ENCODE peak calls at places on chromosomes 5 and 9, in six cellular contexts. W is HCT116, E is spleen, V is Panc1, J is transverse colon, K is endothelial cell of umbilical vein. P is an unnamed sample. For H3K4me1, the result is how much of the 10 kb centered on the place peaks cover.

GRCh38 chr5:6480133-6481051 is 31.7 kb downstream of the UBE2QL1 start:
- DNase-seq in K (no peak), W (no peak), V (no peak), J (no peak), E (no peak), P (no peak)

GRCh38 chr5:58751222-58751621 is 168.3 kb downstream of the RAB3C start:
- DNase-seq in E (no peak), J (peak), W (peak), V (peak), K (peak), P (no peak)

GRCh38 chr5:74132485-74132884 is 506.5 kb downstream of the ARHGEF28 start:
- DNase-seq in W (no peak), E (no peak), J (no peak), K (no peak), V (no peak), P (no peak)

GRCh38 chr5:150593996-150594395 is 46.5 kb upstream of the SYNPO start:
- DNase-seq in K (no peak), V (no peak), J (no peak), W (no peak), E (peak), P (no peak)

GRCh38 chr9:106921341-106921899 is 58.5 kb downstream of the ZNF462 start:
- DNase-seq in V (no peak), K (peak), E (no peak), J (peak), W (peak), P (no peak)

GRCh38 chr9:81380960-81381359 is 308.4 kb downstream of the TLE1 start:
- DNase-seq in J (no peak), K (no peak), W (no peak), V (no peak), E (no peak), P (no peak)

GRCh38 chr5:173042708-173043107 is 13.4 kb upstream of the CREBRF start:
- DNase-seq in W (no peak), E (no peak), J (no peak), V (no peak), K (no peak), P (peak)

GRCh38 chr5:96756985-96757384 is 50.8 kb downstream of the ERAP1 start:
- DNase-seq in K (no peak), E (no peak), W (no peak), J (no peak), V (no peak), P (no peak)

GRCh38 chr9:97980918-97981827 is 2.0 kb upstream of the ANP32B start:
- DNase-seq in J (peak), K (no peak), W (no peak), E (no peak), V (no peak), P (peak)

GRCh38 chr9:126394802-126395201 is 68.2 kb downstream of the MVB12B start:
- DNase-seq in J (no peak), W (no peak), V (no peak), K (no peak), E (no peak), P (no peak)

GRCh38 chr5:75192804-75193203 is 43.9 kb downstream of the ANKRD31 start:
- DNase-seq in W (no peak), E (no peak), V (no peak), J (no peak), K (no peak), P (no peak)

GRCh38 chr9:81530846-81531245 is 158.5 kb downstream of the TLE1 start:
- DNase-seq in V (no peak), J (no peak), E (no peak), K (no peak), W (no peak), P (no peak)

GRCh38 chr5:58227858-58228257 is 232.0 kb downstream of the PLK2 start:
- DNase-seq in J (no peak), E (no peak), K (no peak), W (no peak), V (no peak), P (no peak)

GRCh38 chr5:128413356-128413755 is 124.7 kb downstream of the FBN2 start:
- DNase-seq in E (no peak), K (peak), J (no peak), W (no peak), V (no peak), P (no peak)

GRCh38 chr5:54959673-54960418 is 25.5 kb downstream of the ESM1 start:
- DNase-seq in E (no peak), J (peak), K (peak), W (peak), V (no peak), P (no peak)

GRCh38 chr9:89770779-89771178 is 166.0 kb downstream of the GADD45G start:
- DNase-seq in E (peak), K (no peak), W (no peak), V (no peak), J (no peak), P (no peak)

GRCh38 chr5:150129454-150129812 is 26.2 kb downstream of the PDGFRB start:
- DNase-seq in E (no peak), J (no peak), K (no peak), V (no peak), W (no peak), P (no peak)

GRCh38 chr9:91760906-91761305 is 189.1 kb downstream of the ROR2 start:
- DNase-seq in V (no peak), E (no peak), K (no peak), J (peak), W (no peak), P (no peak)
- H3K4me3 ChIP-seq in V (no peak), E (no peak), K (no peak), J (no peak), W (no peak), P (no peak)

DNA sequence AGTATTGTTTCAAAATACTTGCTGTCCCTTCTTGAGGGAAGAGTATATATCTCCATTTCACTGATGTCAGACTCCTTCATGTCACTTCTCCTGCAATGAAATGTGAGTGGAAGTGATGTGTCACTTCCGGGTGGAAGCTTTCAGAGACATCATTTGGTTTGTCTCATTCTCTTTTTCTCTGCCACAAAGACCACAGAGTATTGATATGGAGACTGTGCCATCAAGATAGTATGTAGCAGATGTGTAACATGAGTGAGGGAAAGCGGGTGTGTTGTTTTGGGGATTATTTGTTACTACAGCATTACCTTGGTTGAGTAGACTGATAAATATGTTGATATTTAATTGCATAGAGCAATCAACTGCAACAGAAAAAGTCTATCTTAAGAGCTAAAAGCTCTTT is 169.8 kb downstream of the FBXL7 start:
- DNase-seq in J (no peak), V (no peak), K (no peak), W (no peak), E (no peak), P (no peak)
- TF ChIP-seq POLR2AphosphoS5 in J (no peak), V (no peak), K (no peak), W (no peak), E (no peak), P (no peak)

GRCh38 chr5:175658299-175659145 is 651 bp downstream of the HRH2 start:
- DNase-seq in J (no peak), V (no peak), K (no peak), E (peak), W (no peak), P (no peak)

GRCh38 chr5:175655411-175655810 is 2.5 kb upstream of the HRH2 start:
- DNase-seq in J (no peak), W (no peak), K (no peak), E (no peak), V (no peak), P (no peak)

GRCh38 chr5:175659546-175660248 is 1.8 kb downstream of the HRH2 start:
- DNase-seq in W (no peak), K (no peak), J (no peak), V (no peak), E (no peak), P (no peak)

GRCh38 chr5:175656966-175657365 is 905 bp upstream of the HRH2 start:
- DNase-seq in J (no peak), K (no peak), W (no peak), E (no peak), V (no peak), P (no peak)

GRCh38 chr5:175657593-175658271 is at the start of gene HRH2:
- DNase-seq in E (peak), K (no peak), J (peak), W (no peak), V (no peak), P (no peak)
- H3K4me1 ChIP-seq in E (half or more), K (under half), J (under half), W (under half), V (under half), P (under half)

GRCh38 chr5:112586596-112587062 is 151.1 kb upstream of the APC start:
- DNase-seq in V (no peak), W (no peak), K (no peak), J (no peak), E (no peak), P (no peak)
- H3K4me3 ChIP-seq in V (no peak), W (no peak), K (no peak), J (no peak), E (no peak), P (no peak)

DNA sequence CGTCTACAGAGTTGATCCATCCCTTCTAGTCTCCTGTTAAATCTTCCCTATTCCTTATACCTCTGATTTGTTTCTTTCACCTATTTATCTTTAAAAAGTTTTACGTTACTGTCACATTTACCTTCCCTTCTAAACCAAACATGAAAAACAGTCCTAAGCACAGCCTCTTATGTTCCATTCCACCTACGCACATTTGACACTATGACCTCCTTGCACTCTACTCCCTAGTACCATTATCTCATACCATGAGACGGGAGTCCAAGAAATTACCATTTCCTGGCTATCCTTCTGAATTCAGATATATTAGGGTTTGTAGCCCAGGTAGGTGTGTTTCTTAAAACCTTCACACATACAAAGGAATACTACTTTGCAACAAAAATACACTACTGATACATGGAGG is 25.1 kb downstream of the FNIP1 start:
- DNase-seq in E (no peak), V (no peak), K (no peak), W (no peak), J (no peak), P (no peak)
- TF ChIP-seq POLR2AphosphoS5 in E (no peak), V (no peak), K (no peak), W (no peak), J (no peak), P (no peak)

GRCh38 chr5:133510634-133511262 is 101.6 kb downstream of the FSTL4 start:
- DNase-seq in E (no peak), W (no peak), V (no peak), J (no peak), K (no peak), P (no peak)

GRCh38 chr5:133512896-133513295 is 99.4 kb downstream of the FSTL4 start:
- DNase-seq in W (no peak), E (no peak), V (no peak), K (no peak), J (no peak), P (no peak)

GRCh38 chr5:133511653-133512235 is 100.6 kb downstream of the FSTL4 start:
- DNase-seq in V (no peak), E (no peak), K (no peak), J (no peak), W (no peak), P (no peak)

GRCh38 chr5:133519191-133519590 is 93.2 kb downstream of the FSTL4 start:
- DNase-seq in K (no peak), V (no peak), J (no peak), W (no peak), E (no peak), P (no peak)

DNA sequence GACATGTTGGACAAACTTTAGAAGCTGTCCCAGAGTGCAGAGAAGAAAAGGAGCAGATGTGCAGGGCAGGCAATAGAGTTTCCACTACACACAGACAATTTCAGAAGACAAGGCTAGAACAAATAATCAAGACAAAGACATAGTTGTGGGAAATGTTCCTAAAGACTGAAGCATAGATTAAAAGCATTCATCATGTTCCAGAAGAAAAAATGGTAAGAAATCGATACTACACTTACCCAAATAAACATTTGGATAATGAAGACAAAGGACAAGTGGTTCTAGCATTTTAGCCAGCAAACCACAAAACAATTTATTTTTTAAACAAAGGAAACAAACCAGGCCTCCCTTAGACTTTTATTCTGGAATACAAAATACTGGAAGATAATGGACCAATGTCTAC is 97.9 kb downstream of the FSTL4 start:
- DNase-seq in V (no peak), W (no peak), J (no peak), K (no peak), E (no peak), P (no peak)
- H3K4me1 ChIP-seq in V (under half), W (under half), J (under half), K (under half), E (under half), P (under half)

DNA sequence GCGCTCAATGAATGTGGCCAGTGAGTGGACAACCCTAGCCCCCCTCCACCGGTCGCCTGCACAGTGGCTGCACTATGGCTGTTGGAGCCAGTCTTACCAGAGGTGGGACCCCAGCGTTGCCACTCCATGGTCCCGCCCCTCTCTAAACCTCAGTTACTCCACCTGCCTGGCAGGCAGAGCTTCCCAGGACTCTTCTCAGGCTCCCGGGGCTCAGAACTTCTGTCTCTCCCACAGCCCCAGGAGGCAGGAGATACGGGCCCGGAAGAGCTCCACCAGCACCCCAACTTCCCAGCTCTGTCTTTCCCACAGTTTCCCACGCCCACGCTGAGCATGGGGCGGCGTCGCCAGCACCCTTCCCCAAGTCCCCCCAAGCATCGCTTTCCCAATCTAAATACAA is 975 bp downstream of the RASGEF1C start:
- DNase-seq in K (no peak), J (no peak), V (no peak), W (no peak), E (no peak), P (no peak)
- H3K4me3 ChIP-seq in K (no peak), J (peak), V (peak), W (peak), E (no peak), P (no peak)

GRCh38 chr9:86580688-86581087 is 226.5 kb upstream of the TUT7 start:
- DNase-seq in K (no peak), V (no peak), J (no peak), W (no peak), E (no peak), P (no peak)
- TF ChIP-seq POLR2AphosphoS5 in K (no peak), V (no peak), J (no peak), W (no peak), E (no peak), P (no peak)

GRCh38 chr9:131837316-131837715 is 97.4 kb upstream of the RAPGEF1 start:
- DNase-seq in K (no peak), E (no peak), V (no peak), W (no peak), J (no peak), P (no peak)
- H3K4me1 ChIP-seq in K (under half), E (under half), V (under half), W (under half), J (under half), P (under half)

GRCh38 chr5:60675286-60675685 is 24.7 kb downstream of the DEPDC1B start:
- DNase-seq in E (no peak), V (no peak), K (no peak), W (no peak), J (no peak), P (no peak)

GRCh38 chr5:60674251-60674650 is 25.7 kb downstream of the DEPDC1B start:
- DNase-seq in W (no peak), E (no peak), J (no peak), V (no peak), K (no peak), P (no peak)

GRCh38 chr5:60673329-60673728 is 26.6 kb downstream of the DEPDC1B start:
- DNase-seq in J (no peak), V (no peak), K (no peak), E (no peak), W (no peak), P (no peak)

GRCh38 chr5:60672693-60673264 is 27.2 kb downstream of the DEPDC1B start:
- DNase-seq in W (no peak), J (peak), K (no peak), V (no peak), E (no peak), P (no peak)

DNA sequence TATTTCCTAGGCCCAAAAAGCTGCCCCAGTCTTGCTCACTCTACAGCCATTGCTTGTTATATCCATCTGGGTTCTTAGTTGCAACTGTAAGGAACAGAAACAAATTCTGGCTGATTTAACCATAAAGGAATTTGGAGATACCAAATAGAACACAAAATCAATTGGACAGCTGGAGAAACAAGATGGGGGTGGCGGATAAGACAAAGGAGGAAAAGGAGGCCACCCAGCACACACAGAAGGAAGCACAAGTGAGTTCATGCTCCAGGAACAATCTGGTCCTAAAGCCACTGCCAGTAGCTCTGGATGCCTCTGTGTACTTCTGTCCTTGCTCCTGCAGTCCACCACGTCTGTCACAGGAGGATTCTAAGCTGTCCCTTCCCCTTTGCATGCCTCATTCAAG is 25.3 kb downstream of the DEPDC1B start:
- DNase-seq in J (no peak), W (no peak), K (no peak), V (no peak), E (no peak), P (no peak)
- H3K4me3 ChIP-seq in J (no peak), W (no peak), K (no peak), V (no peak), E (no peak), P (no peak)

P was measured in prostate gland.